ENCODE peak calls at places on chromosomes 5 and 9, in ten cellular contexts. V is SJCRH30, U is cardiac muscle cell, Z is RWPE1, A is keratinocyte, D is A549, N is dorsolateral prefrontal cortex, B is neural progenitor cell, O is ovary, R is GM12878. G is an unnamed sample.
A peak's percentile ranks its signal among the peaks of the same experiment; 100 is the strongest.

GRCh38 chr5:126377444-126377843 is 45.8 kb upstream of the GRAMD2B start:
- DNase-seq in R (no peak), O (no peak), D (no peak), B (no peak), A (no peak), N (no peak), V (no peak), Z (no peak), U (peak; percentile 45), G (no peak)

GRCh38 chr5:126681970-126682369 is 81.2 kb downstream of the PHAX start:
- DNase-seq in N (no peak), B (no peak), Z (no peak), A (no peak), V (no peak), D (no peak), R (no peak), U (no peak), O (no peak), G (no peak)

GRCh38 chr5:111453747-111454146 is 58.6 kb downstream of the STARD4 start:
- DNase-seq in V (peak; percentile 40), R (no peak), D (no peak), B (no peak), N (no peak), A (no peak), O (no peak), U (peak; percentile 70), Z (no peak), G (no peak)

GRCh38 chr9:4197548-4197947 is 102.3 kb downstream of the GLIS3 start:
- DNase-seq in O (no peak), B (no peak), U (no peak), N (no peak), Z (no peak), R (no peak), A (no peak), D (no peak), V (no peak), G (no peak)

GRCh38 chr5:95960802-95961616 is 642 bp downstream of the ELL2 start:
- DNase-seq in U (peak; percentile 91), Z (peak; percentile 79), O (peak; percentile 78), A (no peak), R (no peak), V (peak; percentile 79), B (peak; percentile 90), D (peak; percentile 66), N (peak; percentile 61), G (peak; percentile 43)

GRCh38 chr5:42995152-42995751 is 44.9 kb downstream of the ANXA2R start:
- DNase-seq in B (peak; percentile 33), N (no peak), U (peak; percentile 66), A (no peak), Z (no peak), V (no peak), R (no peak), O (no peak), D (no peak), G (no peak)

GRCh38 chr5:19917588-19917987 is 70.4 kb downstream of the CDH18 start:
- DNase-seq in A (no peak), U (no peak), N (no peak), R (no peak), O (no peak), Z (no peak), V (no peak), D (no peak), B (no peak), G (no peak)

GRCh38 chr9:107227696-107228258 is 55.3 kb upstream of the RAD23B start:
- DNase-seq in Z (no peak), N (no peak), A (no peak), O (no peak), U (peak; percentile 34), D (no peak), R (no peak), B (no peak), V (no peak), G (no peak)

GRCh38 chr5:171367424-171368370 is 20.0 kb upstream of the NPM1 start:
- DNase-seq in N (no peak), O (no peak), V (peak; percentile 51), R (no peak), D (no peak), Z (no peak), A (no peak), B (no peak), U (peak; percentile 79), G (no peak)

DNA sequence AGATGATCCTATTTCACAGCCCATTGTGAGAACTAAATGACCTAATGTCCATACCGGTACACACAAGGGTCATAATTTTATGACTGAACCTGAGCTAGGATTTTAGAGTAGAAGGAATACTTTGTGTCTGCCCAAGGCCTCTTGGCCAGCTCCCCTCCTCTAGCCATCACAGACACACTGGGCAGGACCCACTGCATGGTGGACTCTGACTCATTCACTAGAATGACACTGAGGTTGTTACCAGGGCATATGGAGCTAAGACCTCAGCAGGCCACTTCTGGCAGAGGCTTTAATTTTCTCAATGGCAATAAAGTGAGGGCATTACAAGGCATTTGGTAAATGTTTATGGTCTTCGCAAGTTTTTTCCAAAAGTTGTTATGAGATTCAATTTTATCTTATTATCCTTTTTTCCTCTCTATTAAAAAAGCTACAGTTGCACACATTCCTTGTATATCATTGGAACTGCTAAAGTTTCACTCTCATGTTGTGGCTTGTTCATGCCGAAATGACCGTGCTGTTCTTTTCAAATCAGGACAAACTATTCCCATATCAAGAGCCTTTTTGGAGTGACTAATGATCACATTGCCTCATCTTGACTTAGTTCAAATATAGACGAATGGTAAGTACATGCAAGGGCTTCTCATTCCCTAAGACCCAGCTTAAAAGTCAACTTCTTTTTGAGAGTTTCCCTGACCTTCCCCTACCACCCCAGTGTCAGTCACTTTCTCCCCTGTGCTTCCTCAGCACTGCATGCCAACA is 595.7 kb downstream of the ACTL7B start:
- DNase-seq in U (no peak), Z (peak; percentile 90), V (no peak), B (no peak), A (no peak), R (no peak), N (no peak), D (no peak), O (no peak), G (no peak)
- H3K27ac ChIP-seq in U (no peak overlapping the region), Z (peak overlapping the region; percentile 89), V (no peak overlapping the region), B (no peak overlapping the region), A (peak overlapping the region; percentile 73), R (no peak overlapping the region), N (no peak overlapping the region), D (no peak overlapping the region), O (no peak overlapping the region), G (no peak overlapping the region)

GRCh38 chr9:112075009-112075378 is 100.1 kb downstream of the SUSD1 start:
- DNase-seq in D (no peak), U (no peak), O (no peak), V (no peak), B (no peak), A (no peak), N (no peak), Z (no peak), R (no peak), G (no peak)
- H3K27ac ChIP-seq in D (peak overlapping the region; percentile 86), U (no peak overlapping the region), O (no peak overlapping the region), V (peak overlapping the region; percentile 88), B (no peak overlapping the region), A (no peak overlapping the region), N (no peak overlapping the region), Z (no peak overlapping the region), R (peak overlapping the region; percentile 73), G (peak overlapping the region; percentile 69)

DNA sequence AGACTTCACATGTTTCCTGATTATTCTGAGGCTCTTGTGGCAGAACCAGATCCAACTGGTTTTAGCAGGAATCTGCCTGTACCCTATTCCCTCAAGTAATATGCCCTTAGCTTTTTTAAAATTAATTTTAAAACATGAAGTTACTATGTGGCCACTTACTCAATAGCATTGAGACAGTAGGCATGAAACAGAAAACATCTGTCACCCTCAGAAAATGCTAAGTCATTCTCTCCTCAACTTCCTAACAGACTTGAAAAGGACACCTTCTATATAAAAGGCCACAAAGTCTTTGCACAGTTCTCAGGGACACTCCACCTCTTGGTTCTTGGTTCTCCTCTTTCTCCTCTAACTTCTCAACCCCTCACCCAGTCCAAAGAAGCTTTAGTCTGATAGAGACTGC is 277.8 kb downstream of the RAB3C start:
- DNase-seq in U (peak; percentile 41), B (no peak), O (no peak), V (no peak), N (no peak), A (no peak), R (no peak), D (no peak), Z (no peak), G (no peak)
- H3K27ac ChIP-seq in U (no peak overlapping the region), B (no peak overlapping the region), O (no peak overlapping the region), V (no peak overlapping the region), N (no peak overlapping the region), A (no peak overlapping the region), R (no peak overlapping the region), D (peak overlapping the region; percentile 54), Z (no peak overlapping the region), G (no peak overlapping the region)

GRCh38 chr5:176296-176823 is 14.9 kb upstream of the LRRC14B start:
- DNase-seq in V (no peak), N (no peak), U (no peak), Z (no peak), B (no peak), D (no peak), R (no peak), A (no peak), O (no peak), G (no peak)
- H3K27ac ChIP-seq in V (no peak overlapping the region), N (no peak overlapping the region), U (no peak overlapping the region), Z (no peak overlapping the region), B (no peak overlapping the region), D (no peak overlapping the region), R (no peak overlapping the region), A (no peak overlapping the region), O (no peak overlapping the region), G (no peak overlapping the region)

GRCh38 chr5:158802941-158803341 is 296.8 kb downstream of the EBF1 start:
- DNase-seq in D (no peak), O (no peak), N (no peak), B (no peak), Z (no peak), V (no peak), A (no peak), R (no peak), U (peak; percentile 11), G (no peak)
- H3K27ac ChIP-seq in D (no peak overlapping the region), O (peak overlapping the region; percentile 43), N (no peak overlapping the region), B (no peak overlapping the region), Z (no peak overlapping the region), V (no peak overlapping the region), A (no peak overlapping the region), R (no peak overlapping the region), U (no peak overlapping the region), G (no peak overlapping the region)

DNA sequence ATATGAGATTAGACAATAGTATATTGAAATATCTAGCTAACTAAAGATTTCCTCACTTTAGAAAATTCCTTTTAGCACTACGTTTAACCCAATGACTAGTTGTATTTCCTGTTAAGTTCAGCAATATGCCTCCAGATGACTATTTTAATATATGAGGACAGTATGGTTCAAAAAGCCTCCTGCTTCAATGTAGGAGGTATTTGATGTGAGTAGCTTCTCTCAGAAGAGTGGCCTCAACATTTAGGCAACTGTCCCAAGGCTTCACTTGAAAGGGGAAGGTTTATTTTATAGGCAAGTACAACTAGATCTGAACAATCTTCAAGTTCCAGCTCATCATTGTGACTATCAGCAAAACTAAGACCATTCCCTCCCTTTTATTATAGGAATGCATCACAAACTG is 2.1 kb upstream of the MEF2C start:
- DNase-seq in O (no peak), A (no peak), V (no peak), U (no peak), B (no peak), D (no peak), N (no peak), Z (no peak), R (no peak), G (no peak)
- H3K27ac ChIP-seq in O (peak overlapping the region; percentile 82), A (no peak overlapping the region), V (peak overlapping the region; percentile 74), U (peak overlapping the region; percentile 2), B (no peak overlapping the region), D (no peak overlapping the region), N (peak overlapping the region; percentile 76), Z (no peak overlapping the region), R (peak overlapping the region; percentile 98), G (no peak overlapping the region)

G was measured in AG04450.